ENCODE peak calls at places on chromosomes 11 and 22, in seven cellular contexts. One of them, this sample, is unnamed.
A peak's percentile ranks its signal among the peaks of the same experiment; 100 is the strongest.

GRCh38 chr11:67541198-67541597 is 18.0 kb upstream of the CABP2 start:
- DNase-seq in T-cell: no peak
- DNase-seq in HepG2: no peak
- DNase-seq in iPS-NIHi11: peak; percentile 55
- DNase-seq in M059J: no peak
- DNase-seq in CD8-positive, alpha-beta memory T cell: no peak
- DNase-seq in fibroblast of lung: no peak
- DNase-seq in this sample: no peak

GRCh38 chr22:21766933-21767462 is 31.4 kb upstream of the YPEL1 start:
- DNase-seq in T-cell: peak; percentile 40
- DNase-seq in HepG2: no peak
- DNase-seq in M059J: no peak
- DNase-seq in CD8-positive, alpha-beta memory T cell: peak; percentile 17
- DNase-seq in iPS-NIHi11: no peak
- DNase-seq in fibroblast of lung: no peak
- DNase-seq in this sample: no peak

GRCh38 chr11:112297248-112297866 is 36.7 kb upstream of the PLET1 start:
- DNase-seq in fibroblast of lung: no peak
- DNase-seq in M059J: no peak
- DNase-seq in iPS-NIHi11: no peak
- DNase-seq in HepG2: no peak
- DNase-seq in T-cell: no peak
- DNase-seq in CD8-positive, alpha-beta memory T cell: peak; percentile 25
- DNase-seq in this sample: no peak

GRCh38 chr11:125315088-125315740 is 150.7 kb downstream of the PKNOX2 start:
- DNase-seq in T-cell: no peak
- DNase-seq in iPS-NIHi11: no peak
- DNase-seq in HepG2: no peak
- DNase-seq in fibroblast of lung: peak; percentile 44
- DNase-seq in M059J: no peak
- DNase-seq in CD8-positive, alpha-beta memory T cell: no peak
- DNase-seq in this sample: peak; percentile 25

GRCh38 chr11:130528862-130529261 is 80.4 kb downstream of the ADAMTS15 start:
- DNase-seq in HepG2: no peak
- DNase-seq in iPS-NIHi11: no peak
- DNase-seq in M059J: no peak
- DNase-seq in CD8-positive, alpha-beta memory T cell: no peak
- DNase-seq in fibroblast of lung: no peak
- DNase-seq in T-cell: no peak
- DNase-seq in this sample: no peak

GRCh38 chr11:60942970-60943565 is 8.9 kb downstream of the SLC15A3 start:
- DNase-seq in CD8-positive, alpha-beta memory T cell: no peak
- DNase-seq in T-cell: no peak
- DNase-seq in HepG2: no peak
- DNase-seq in M059J: no peak
- DNase-seq in fibroblast of lung: peak; percentile 26
- DNase-seq in iPS-NIHi11: no peak
- DNase-seq in this sample: no peak

GRCh38 chr11:41309716-41310115 is 149.7 kb downstream of the LRRC4C start:
- DNase-seq in HepG2: no peak
- DNase-seq in CD8-positive, alpha-beta memory T cell: no peak
- DNase-seq in fibroblast of lung: no peak
- DNase-seq in M059J: no peak
- DNase-seq in iPS-NIHi11: peak; percentile 16
- DNase-seq in T-cell: no peak
- DNase-seq in this sample: no peak

GRCh38 chr11:46537851-46538295 is 56.0 kb downstream of the AMBRA1 start:
- DNase-seq in CD8-positive, alpha-beta memory T cell: peak; percentile 55
- DNase-seq in fibroblast of lung: peak; percentile 63
- DNase-seq in T-cell: peak; percentile 47
- DNase-seq in iPS-NIHi11: peak; percentile 87
- DNase-seq in M059J: peak; percentile 88
- DNase-seq in HepG2: peak; percentile 79
- DNase-seq in this sample: peak; percentile 83

GRCh38 chr22:50047346-50047745 is 10.8 kb downstream of the TTLL8 start:
- DNase-seq in fibroblast of lung: no peak
- DNase-seq in CD8-positive, alpha-beta memory T cell: no peak
- DNase-seq in M059J: no peak
- DNase-seq in iPS-NIHi11: no peak
- DNase-seq in T-cell: no peak
- DNase-seq in HepG2: no peak
- DNase-seq in this sample: no peak

GRCh38 chr11:73784080-73784634 is 3.5 kb upstream of the MRPL48 start:
- DNase-seq in HepG2: peak; percentile 78
- DNase-seq in fibroblast of lung: no peak
- DNase-seq in CD8-positive, alpha-beta memory T cell: no peak
- DNase-seq in iPS-NIHi11: no peak
- DNase-seq in T-cell: no peak
- DNase-seq in M059J: no peak
- DNase-seq in this sample: no peak

GRCh38 chr11:117700551-117700950 is 96.5 kb downstream of the DSCAML1 start:
- DNase-seq in HepG2: no peak
- DNase-seq in M059J: no peak
- DNase-seq in CD8-positive, alpha-beta memory T cell: no peak
- DNase-seq in fibroblast of lung: no peak
- DNase-seq in T-cell: no peak
- DNase-seq in iPS-NIHi11: no peak
- DNase-seq in this sample: no peak

GRCh38 chr22:37740455-37741311 is 43.8 kb downstream of the TRIOBP start:
- DNase-seq in HepG2: no peak
- DNase-seq in CD8-positive, alpha-beta memory T cell: peak; percentile 72
- DNase-seq in T-cell: peak; percentile 34
- DNase-seq in fibroblast of lung: no peak
- DNase-seq in iPS-NIHi11: no peak
- DNase-seq in M059J: no peak
- DNase-seq in this sample: no peak

GRCh38 chr22:45686842-45687241 is 15.2 kb downstream of the ATXN10 start:
- DNase-seq in CD8-positive, alpha-beta memory T cell: no peak
- DNase-seq in M059J: no peak
- DNase-seq in fibroblast of lung: peak; percentile 76
- DNase-seq in HepG2: no peak
- DNase-seq in T-cell: no peak
- DNase-seq in iPS-NIHi11: no peak
- DNase-seq in this sample: peak; percentile 23

GRCh38 chr11:57196556-57196955 is 14.8 kb downstream of the LRRC55 start:
- DNase-seq in HepG2: no peak
- DNase-seq in fibroblast of lung: no peak
- DNase-seq in iPS-NIHi11: no peak
- DNase-seq in M059J: no peak
- DNase-seq in CD8-positive, alpha-beta memory T cell: no peak
- DNase-seq in T-cell: no peak
- DNase-seq in this sample: no peak

GRCh38 chr11:80860632-80861031 is 1419.8 kb upstream of the TENM4 start:
- DNase-seq in HepG2: no peak
- DNase-seq in M059J: peak; percentile 32
- DNase-seq in fibroblast of lung: peak; percentile 61
- DNase-seq in T-cell: no peak
- DNase-seq in CD8-positive, alpha-beta memory T cell: no peak
- DNase-seq in iPS-NIHi11: no peak
- DNase-seq in this sample: peak; percentile 25